ENCODE peak calls at places on chromosomes 2 and 18, in six cellular contexts. K is ovary, W is ELR, Z is NCI-H345, B is T-cell, V is AG09319. C is an unnamed sample.

GRCh38 chr2:76850969-76851368 is 671.2 kb downstream of the LRRTM4 start:
- DNase-seq in B (no peak), V (no peak), K (no peak), Z (peak; percentile 56), W (no peak), C (no peak)

GRCh38 chr2:25976884-25977741 is 5.2 kb downstream of the KIF3C start:
- DNase-seq in B (no peak), V (no peak), Z (no peak), K (no peak), W (peak; percentile 51), C (no peak)

GRCh38 chr18:23596183-23596582 is 9.9 kb upstream of the NPC1 start:
- DNase-seq in K (no peak), Z (no peak), W (no peak), B (no peak), V (no peak), C (no peak)

GRCh38 chr2:173307287-173307686 is 47.4 kb upstream of the CDCA7 start:
- DNase-seq in K (no peak), W (no peak), B (no peak), V (no peak), Z (no peak), C (no peak)

GRCh38 chr2:118430510-118431187 is 342.4 kb downstream of the INSIG2 start:
- DNase-seq in B (no peak), V (no peak), K (no peak), W (no peak), Z (no peak), C (no peak)

GRCh38 chr2:185127412-185127811 is 529.1 kb downstream of the ZNF804A start:
- DNase-seq in B (no peak), Z (no peak), V (no peak), K (no peak), W (peak; percentile 85), C (no peak)

GRCh38 chr2:144663217-144663616 is 143.3 kb upstream of the ZEB2 start:
- DNase-seq in B (no peak), V (no peak), W (no peak), K (no peak), Z (no peak), C (peak; percentile 57)

GRCh38 chr2:54194761-54195750 is 61.0 kb downstream of the TSPYL6 start:
- DNase-seq in W (no peak), V (no peak), B (no peak), K (no peak), Z (no peak), C (no peak)

GRCh38 chr2:231929961-231930600 is 3.9 kb upstream of the NPPC start:
- DNase-seq in V (no peak), W (peak; percentile 34), Z (no peak), B (no peak), K (no peak), C (no peak)

GRCh38 chr2:67455219-67456142 is 58.3 kb downstream of the ETAA1 start:
- DNase-seq in V (no peak), W (no peak), K (no peak), B (no peak), Z (no peak), C (no peak)

GRCh38 chr2:207484444-207485391 is 45.0 kb upstream of the CREB1 start:
- DNase-seq in W (no peak), K (no peak), Z (no peak), V (no peak), B (no peak), C (no peak)

GRCh38 chr2:189772212-189772611 is 9.6 kb upstream of the OSGEPL1 start:
- DNase-seq in K (no peak), W (no peak), B (no peak), Z (no peak), V (no peak), C (no peak)

GRCh38 chr18:58449366-58449935 is 179.4 kb downstream of the ALPK2 start:
- DNase-seq in W (peak; percentile 52), Z (no peak), K (no peak), B (no peak), V (no peak), C (no peak)